ENCODE peak calls at places on chromosomes 1 and 21, in eight cellular contexts. One of them, this sample, is unnamed. For H3K27me3, the result is how much of the 10 kb centered on the place peaks cover.

GRCh38 chr1:209549384-209550001 is 34.0 kb upstream of the CAMK1G start:
- DNase-seq in CD8-positive, alpha-beta memory T cell: no peak
- DNase-seq in stomach: no peak
- DNase-seq in PC-9: no peak
- DNase-seq in cardiac muscle cell: no peak
- DNase-seq in endodermal cell: peak
- DNase-seq in right cardiac atrium: no peak
- DNase-seq in GM23248: no peak
- DNase-seq in this sample: peak

GRCh38 chr1:227245613-227246320 is 72.5 kb downstream of the CDC42BPA start:
- DNase-seq in stomach: no peak
- DNase-seq in right cardiac atrium: peak
- DNase-seq in GM23248: no peak
- DNase-seq in PC-9: no peak
- DNase-seq in cardiac muscle cell: no peak
- DNase-seq in CD8-positive, alpha-beta memory T cell: no peak
- DNase-seq in endodermal cell: no peak
- DNase-seq in this sample: no peak

GRCh38 chr1:100868364-100868995 is 26.2 kb downstream of the EXTL2 start:
- DNase-seq in GM23248: peak
- DNase-seq in CD8-positive, alpha-beta memory T cell: no peak
- DNase-seq in PC-9: peak
- DNase-seq in stomach: no peak
- DNase-seq in right cardiac atrium: no peak
- DNase-seq in endodermal cell: no peak
- DNase-seq in cardiac muscle cell: peak
- DNase-seq in this sample: peak

GRCh38 chr1:10033359-10033845 is 644 bp downstream of the UBE4B start:
- DNase-seq in stomach: no peak
- DNase-seq in PC-9: peak
- DNase-seq in right cardiac atrium: no peak
- DNase-seq in cardiac muscle cell: peak
- DNase-seq in CD8-positive, alpha-beta memory T cell: no peak
- DNase-seq in endodermal cell: peak
- DNase-seq in GM23248: peak
- DNase-seq in this sample: peak

GRCh38 chr1:90879281-90879680 is 142.6 kb downstream of the ZNF644 start:
- DNase-seq in GM23248: peak
- DNase-seq in PC-9: no peak
- DNase-seq in cardiac muscle cell: no peak
- DNase-seq in stomach: no peak
- DNase-seq in CD8-positive, alpha-beta memory T cell: no peak
- DNase-seq in endodermal cell: no peak
- DNase-seq in right cardiac atrium: no peak
- DNase-seq in this sample: no peak

GRCh38 chr1:240294566-240294965 is 202.9 kb downstream of the FMN2 start:
- DNase-seq in right cardiac atrium: no peak
- DNase-seq in PC-9: no peak
- DNase-seq in endodermal cell: peak
- DNase-seq in stomach: no peak
- DNase-seq in GM23248: no peak
- DNase-seq in cardiac muscle cell: peak
- DNase-seq in CD8-positive, alpha-beta memory T cell: no peak
- DNase-seq in this sample: no peak

GRCh38 chr1:13576926-13577325 is 6.7 kb upstream of the PDPN start:
- DNase-seq in endodermal cell: no peak
- DNase-seq in cardiac muscle cell: no peak
- DNase-seq in GM23248: no peak
- DNase-seq in stomach: no peak
- DNase-seq in right cardiac atrium: peak
- DNase-seq in CD8-positive, alpha-beta memory T cell: no peak
- DNase-seq in PC-9: no peak
- DNase-seq in this sample: no peak

GRCh38 chr1:21124846-21125245 is 51.9 kb downstream of the EIF4G3 start:
- DNase-seq in PC-9: no peak
- DNase-seq in endodermal cell: no peak
- DNase-seq in GM23248: peak
- DNase-seq in cardiac muscle cell: no peak
- DNase-seq in CD8-positive, alpha-beta memory T cell: no peak
- DNase-seq in right cardiac atrium: no peak
- DNase-seq in stomach: no peak
- DNase-seq in this sample: no peak

GRCh38 chr1:74481607-74482006 is 30.8 kb downstream of the LRRC53 start:
- DNase-seq in cardiac muscle cell: no peak
- DNase-seq in CD8-positive, alpha-beta memory T cell: no peak
- DNase-seq in right cardiac atrium: no peak
- DNase-seq in stomach: no peak
- DNase-seq in GM23248: no peak
- DNase-seq in endodermal cell: no peak
- DNase-seq in PC-9: no peak
- DNase-seq in this sample: no peak

GRCh38 chr1:17829579-17829978 is 74.4 kb downstream of the ACTL8 start:
- DNase-seq in endodermal cell: peak
- DNase-seq in CD8-positive, alpha-beta memory T cell: no peak
- DNase-seq in right cardiac atrium: peak
- DNase-seq in cardiac muscle cell: no peak
- DNase-seq in stomach: no peak
- DNase-seq in GM23248: no peak
- DNase-seq in PC-9: no peak
- DNase-seq in this sample: no peak

GRCh38 chr1:201538618-201539551 is at the start of gene NAV1:
- DNase-seq in cardiac muscle cell: peak
- DNase-seq in GM23248: peak
- DNase-seq in right cardiac atrium: peak
- DNase-seq in CD8-positive, alpha-beta memory T cell: no peak
- DNase-seq in stomach: peak
- DNase-seq in PC-9: peak
- DNase-seq in endodermal cell: peak
- DNase-seq in this sample: no peak

GRCh38 chr1:30129421-30130055 is 593.8 kb downstream of the MATN1 start:
- DNase-seq in endodermal cell: no peak
- DNase-seq in PC-9: no peak
- DNase-seq in cardiac muscle cell: no peak
- DNase-seq in GM23248: no peak
- DNase-seq in stomach: no peak
- DNase-seq in CD8-positive, alpha-beta memory T cell: no peak
- DNase-seq in right cardiac atrium: no peak
- DNase-seq in this sample: no peak

GRCh38 chr1:155974208-155975165 is 3.9 kb downstream of the ARHGEF2 start:
- DNase-seq in cardiac muscle cell: no peak
- DNase-seq in GM23248: no peak
- DNase-seq in CD8-positive, alpha-beta memory T cell: no peak
- DNase-seq in PC-9: no peak
- DNase-seq in endodermal cell: no peak
- DNase-seq in stomach: no peak
- DNase-seq in right cardiac atrium: peak
- DNase-seq in this sample: no peak

GRCh38 chr1:16212251-16212961 is at the start of gene ARHGEF19:
- DNase-seq in endodermal cell: peak
- DNase-seq in stomach: peak
- DNase-seq in GM23248: no peak
- DNase-seq in cardiac muscle cell: no peak
- DNase-seq in CD8-positive, alpha-beta memory T cell: no peak
- DNase-seq in right cardiac atrium: peak
- DNase-seq in PC-9: no peak
- DNase-seq in this sample: peak

GRCh38 chr1:14650951-14651350 is 52.5 kb downstream of the KAZN start:
- DNase-seq in right cardiac atrium: no peak
- DNase-seq in CD8-positive, alpha-beta memory T cell: no peak
- DNase-seq in PC-9: no peak
- DNase-seq in endodermal cell: no peak
- DNase-seq in stomach: no peak
- DNase-seq in cardiac muscle cell: peak
- DNase-seq in GM23248: no peak
- DNase-seq in this sample: no peak

GRCh38 chr1:65691152-65691900 is 101.4 kb upstream of the PDE4B start:
- DNase-seq in cardiac muscle cell: no peak
- DNase-seq in PC-9: no peak
- DNase-seq in GM23248: no peak
- DNase-seq in endodermal cell: no peak
- DNase-seq in right cardiac atrium: peak
- DNase-seq in stomach: no peak
- DNase-seq in CD8-positive, alpha-beta memory T cell: no peak
- DNase-seq in this sample: no peak

GRCh38 chr1:2580691-2581090 is 5.9 kb upstream of the PRXL2B start:
- DNase-seq in PC-9: no peak
- DNase-seq in stomach: no peak
- DNase-seq in right cardiac atrium: peak
- DNase-seq in cardiac muscle cell: no peak
- DNase-seq in GM23248: no peak
- DNase-seq in CD8-positive, alpha-beta memory T cell: peak
- DNase-seq in endodermal cell: no peak
- DNase-seq in this sample: peak

GRCh38 chr1:21099034-21099868 is 77.4 kb downstream of the EIF4G3 start:
- DNase-seq in stomach: no peak
- DNase-seq in CD8-positive, alpha-beta memory T cell: no peak
- DNase-seq in right cardiac atrium: no peak
- DNase-seq in cardiac muscle cell: no peak
- DNase-seq in GM23248: peak
- DNase-seq in PC-9: no peak
- DNase-seq in endodermal cell: no peak
- DNase-seq in this sample: no peak

GRCh38 chr1:67586596-67586995 is 98.4 kb upstream of the GADD45A start:
- DNase-seq in CD8-positive, alpha-beta memory T cell: no peak
- DNase-seq in GM23248: peak
- DNase-seq in PC-9: no peak
- DNase-seq in cardiac muscle cell: no peak
- DNase-seq in endodermal cell: no peak
- DNase-seq in right cardiac atrium: no peak
- DNase-seq in stomach: no peak
- DNase-seq in this sample: no peak

GRCh38 chr1:240092301-240093119 is 827 bp downstream of the FMN2 start:
- DNase-seq in endodermal cell: peak
- DNase-seq in PC-9: no peak
- DNase-seq in CD8-positive, alpha-beta memory T cell: no peak
- DNase-seq in GM23248: peak
- DNase-seq in stomach: no peak
- DNase-seq in cardiac muscle cell: peak
- DNase-seq in right cardiac atrium: peak
- DNase-seq in this sample: no peak

GRCh38 chr1:112461200-112461871 is 47.4 kb upstream of the WNT2B start:
- DNase-seq in GM23248: peak
- DNase-seq in cardiac muscle cell: no peak
- DNase-seq in right cardiac atrium: no peak
- DNase-seq in PC-9: peak
- DNase-seq in stomach: no peak
- DNase-seq in CD8-positive, alpha-beta memory T cell: no peak
- DNase-seq in endodermal cell: peak
- DNase-seq in this sample: no peak

GRCh38 chr1:112464501-112464900 is 44.3 kb upstream of the WNT2B start:
- DNase-seq in stomach: no peak
- DNase-seq in PC-9: peak
- DNase-seq in GM23248: no peak
- DNase-seq in endodermal cell: peak
- DNase-seq in CD8-positive, alpha-beta memory T cell: no peak
- DNase-seq in right cardiac atrium: no peak
- DNase-seq in cardiac muscle cell: no peak
- DNase-seq in this sample: peak

GRCh38 chr1:112465122-112465521 is 43.6 kb upstream of the WNT2B start:
- DNase-seq in CD8-positive, alpha-beta memory T cell: no peak
- DNase-seq in endodermal cell: no peak
- DNase-seq in GM23248: peak
- DNase-seq in stomach: no peak
- DNase-seq in right cardiac atrium: no peak
- DNase-seq in PC-9: no peak
- DNase-seq in cardiac muscle cell: no peak
- DNase-seq in this sample: no peak

GRCh38 chr1:112462953-112463279 is 45.8 kb upstream of the WNT2B start:
- DNase-seq in PC-9: no peak
- DNase-seq in right cardiac atrium: no peak
- DNase-seq in endodermal cell: no peak
- DNase-seq in stomach: no peak
- DNase-seq in CD8-positive, alpha-beta memory T cell: no peak
- DNase-seq in GM23248: no peak
- DNase-seq in cardiac muscle cell: no peak
- DNase-seq in this sample: no peak

GRCh38 chr1:112466078-112466660 is 42.6 kb upstream of the WNT2B start:
- DNase-seq in cardiac muscle cell: peak
- DNase-seq in PC-9: peak
- DNase-seq in endodermal cell: peak
- DNase-seq in stomach: peak
- DNase-seq in CD8-positive, alpha-beta memory T cell: peak
- DNase-seq in GM23248: peak
- DNase-seq in right cardiac atrium: peak
- DNase-seq in this sample: peak
- H3K27ac ChIP-seq in cardiac muscle cell: no peak
- H3K27ac ChIP-seq in PC-9: no peak
- H3K27ac ChIP-seq in endodermal cell: no peak
- H3K27ac ChIP-seq in stomach: peak
- H3K27ac ChIP-seq in CD8-positive, alpha-beta memory T cell: no peak
- H3K27ac ChIP-seq in GM23248: peak
- H3K27ac ChIP-seq in right cardiac atrium: peak
- H3K27ac ChIP-seq in this sample: peak

GRCh38 chr21:34869541-34869940 is 179.6 kb downstream of the RUNX1 start:
- DNase-seq in CD8-positive, alpha-beta memory T cell: no peak
- DNase-seq in GM23248: peak
- DNase-seq in PC-9: no peak
- DNase-seq in cardiac muscle cell: no peak
- DNase-seq in right cardiac atrium: no peak
- DNase-seq in endodermal cell: no peak
- DNase-seq in stomach: no peak
- DNase-seq in this sample: no peak
- H3K27me3 ChIP-seq in CD8-positive, alpha-beta memory T cell: under half
- H3K27me3 ChIP-seq in GM23248: under half
- H3K27me3 ChIP-seq in PC-9: under half
- H3K27me3 ChIP-seq in cardiac muscle cell: half or more
- H3K27me3 ChIP-seq in right cardiac atrium: under half
- H3K27me3 ChIP-seq in endodermal cell: under half
- H3K27me3 ChIP-seq in stomach: under half
- H3K27me3 ChIP-seq in this sample: under half

DNA sequence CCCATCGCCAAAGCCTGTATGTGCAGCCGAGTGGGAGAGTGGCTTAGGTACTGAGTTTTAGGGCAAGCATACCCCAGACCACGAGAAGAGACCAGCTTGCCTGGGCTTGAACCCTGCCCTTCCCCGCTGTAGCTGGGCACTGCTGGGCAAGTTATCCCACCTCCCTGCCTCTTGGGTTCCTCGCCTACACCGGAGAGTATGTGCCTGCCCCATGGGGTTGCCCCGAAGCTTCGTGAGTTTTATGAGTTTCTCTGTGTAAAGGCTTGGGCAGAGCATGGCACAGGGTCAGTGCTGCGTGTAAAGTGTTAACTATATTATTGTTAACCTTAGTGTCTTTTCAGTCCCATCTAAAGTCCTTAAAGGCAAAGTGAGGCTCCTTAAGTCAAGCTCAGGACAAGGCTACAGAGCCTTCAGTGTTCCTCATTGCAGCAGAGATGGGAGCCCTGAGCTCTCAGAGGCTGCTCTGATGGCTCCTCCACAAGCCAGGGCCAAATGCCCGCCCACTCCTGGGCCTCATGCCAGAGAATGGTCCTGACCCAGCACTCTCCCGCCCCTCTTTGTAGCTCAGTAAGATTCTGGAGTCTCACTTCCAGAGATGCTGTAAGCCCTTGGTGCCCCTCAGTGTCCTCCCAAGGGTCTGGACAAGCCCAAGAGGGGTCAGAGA is 37.0 kb upstream of the KCNA10 start:
- DNase-seq in CD8-positive, alpha-beta memory T cell: no peak
- DNase-seq in cardiac muscle cell: no peak
- DNase-seq in GM23248: no peak
- DNase-seq in PC-9: no peak
- DNase-seq in endodermal cell: no peak
- DNase-seq in stomach: no peak
- DNase-seq in right cardiac atrium: peak
- DNase-seq in this sample: no peak
- H3K4me3 ChIP-seq in CD8-positive, alpha-beta memory T cell: no peak
- H3K4me3 ChIP-seq in cardiac muscle cell: no peak
- H3K4me3 ChIP-seq in GM23248: no peak
- H3K4me3 ChIP-seq in PC-9: no peak
- H3K4me3 ChIP-seq in endodermal cell: peak
- H3K4me3 ChIP-seq in stomach: peak
- H3K4me3 ChIP-seq in right cardiac atrium: no peak
- H3K4me3 ChIP-seq in this sample: no peak

GRCh38 chr1:153626477-153626928 is 802 bp downstream of the S100A13 start:
- DNase-seq in right cardiac atrium: peak
- DNase-seq in cardiac muscle cell: no peak
- DNase-seq in GM23248: peak
- DNase-seq in stomach: no peak
- DNase-seq in CD8-positive, alpha-beta memory T cell: no peak
- DNase-seq in PC-9: no peak
- DNase-seq in endodermal cell: no peak
- DNase-seq in this sample: no peak
- H3K27ac ChIP-seq in right cardiac atrium: peak
- H3K27ac ChIP-seq in cardiac muscle cell: peak
- H3K27ac ChIP-seq in GM23248: peak
- H3K27ac ChIP-seq in stomach: peak
- H3K27ac ChIP-seq in CD8-positive, alpha-beta memory T cell: peak
- H3K27ac ChIP-seq in PC-9: peak
- H3K27ac ChIP-seq in endodermal cell: peak
- H3K27ac ChIP-seq in this sample: no peak